ENCODE peak calls at places on chromosome 22, in eight cellular contexts. E is activated CD4-positive, alpha-beta T cell treated with anti-CD3 and anti-CD28 coated beads, Interleukin-2, amount 50 U/mL, for 48 hours; A is NCI-H1694 treated with DMSO at 0.1 percent for 48 hours; H is skeletal muscle cell; S is left cardiac atrium; Q is mucosa of gallbladder; Z is NCI-H1092; I is GM20000. F is an unnamed sample.

GRCh38 chr22:46590334-46590733 is 29.9 kb upstream of the GRAMD4 start:
- DNase-seq in A (no peak), Q (no peak), S (peak), I (no peak), Z (no peak), E (no peak), H (no peak), F (no peak)

GRCh38 chr22:24583972-24584790 is 8.7 kb downstream of the LRRC75B start:
- DNase-seq in H (no peak), Q (no peak), I (no peak), A (no peak), E (no peak), S (no peak), Z (no peak), F (no peak)

GRCh38 chr22:40797427-40797826 is 21.7 kb downstream of the SLC25A17 start:
- DNase-seq in H (no peak), A (no peak), I (no peak), E (no peak), Z (no peak), S (no peak), Q (no peak), F (no peak)

GRCh38 chr22:47299211-47299878 is 536.9 kb downstream of the TBC1D22A start:
- DNase-seq in I (no peak), E (no peak), Q (no peak), H (no peak), Z (no peak), A (no peak), S (no peak), F (no peak)

GRCh38 chr22:50416996-50417395 is 57.8 kb downstream of the SBF1 start:
- DNase-seq in E (no peak), A (no peak), Z (no peak), Q (no peak), S (no peak), I (no peak), H (no peak), F (no peak)

GRCh38 chr22:24282401-24282800 is 11.8 kb downstream of the SPECC1L start:
- DNase-seq in A (no peak), I (no peak), Q (no peak), S (no peak), H (no peak), Z (no peak), E (no peak), F (no peak)

GRCh38 chr22:42330953-42331525 is 60.6 kb upstream of the TCF20 start:
- DNase-seq in I (no peak), E (no peak), S (no peak), H (no peak), Q (peak), Z (peak), A (peak), F (no peak)

GRCh38 chr22:46349238-46349637 is 13.7 kb downstream of the TRMU start:
- DNase-seq in A (no peak), S (no peak), I (no peak), E (no peak), Q (no peak), H (no peak), Z (no peak), F (no peak)

GRCh38 chr22:34847072-34847471 is 218.9 kb upstream of the ISX start:
- DNase-seq in A (no peak), I (no peak), E (no peak), Q (no peak), H (no peak), S (no peak), Z (no peak), F (no peak)

GRCh38 chr22:35124674-35125219 is 58.8 kb downstream of the ISX start:
- DNase-seq in Z (no peak), I (no peak), E (no peak), A (no peak), Q (no peak), S (no peak), H (no peak), F (no peak)

GRCh38 chr22:33513388-33514336 is 406.6 kb downstream of the LARGE1 start:
- DNase-seq in A (no peak), I (no peak), Z (no peak), E (no peak), H (peak), Q (no peak), S (no peak), F (no peak)

GRCh38 chr22:38843716-38844660 is at the start of gene NPTXR:
- DNase-seq in E (peak), Q (peak), S (peak), A (peak), Z (peak), H (no peak), I (peak), F (no peak)

GRCh38 chr22:37185646-37186227 is 2.3 kb downstream of the C1QTNF6 start:
- DNase-seq in S (peak), E (no peak), A (no peak), Q (no peak), Z (no peak), H (no peak), I (no peak), F (no peak)

GRCh38 chr22:45934659-45935341 is 42.2 kb downstream of the WNT7B start:
- DNase-seq in Q (peak), A (no peak), I (no peak), E (no peak), H (peak), S (no peak), Z (peak), F (peak)

GRCh38 chr22:20803696-20804324 is 29.9 kb downstream of the SERPIND1 start:
- DNase-seq in H (no peak), S (no peak), A (peak), Q (peak), E (peak), Z (no peak), I (peak), F (no peak)

GRCh38 chr22:40416636-40417035 is 46.2 kb downstream of the SGSM3 start:
- DNase-seq in H (no peak), Z (no peak), Q (no peak), I (no peak), S (no peak), E (no peak), A (no peak), F (no peak)